ENCODE peak calls at places on chromosomes 6 and 20, in six cellular contexts. A, Y, B, K, O and H are unnamed samples.

GRCh38 chr6:129795261-129795660 is 65.9 kb downstream of the TMEM244 start:
- DNase-seq in B (no peak), Y (peak; percentile 94), K (no peak), O (no peak), A (no peak), H (no peak)

GRCh38 chr6:153001767-153002612 is 519 bp downstream of the MTRF1L start:
- DNase-seq in K (peak; percentile 42), B (no peak), Y (peak; percentile 20), O (no peak), A (no peak), H (no peak)

GRCh38 chr20:1390552-1391403 is 2.1 kb downstream of the FKBP1A start:
- DNase-seq in O (no peak), K (no peak), A (no peak), Y (no peak), B (no peak), H (no peak)

GRCh38 chr20:44029848-44030230 is 115.2 kb downstream of the TOX2 start:
- DNase-seq in Y (no peak), O (peak; percentile 51), B (no peak), A (no peak), K (no peak), H (no peak)

GRCh38 chr6:139482184-139482751 is 107.8 kb upstream of the CITED2 start:
- DNase-seq in A (no peak), B (no peak), O (no peak), K (no peak), Y (no peak), H (no peak)

GRCh38 chr6:126661646-126662045 is 321.7 kb downstream of the CENPW start:
- DNase-seq in B (no peak), O (no peak), A (peak; percentile 87), Y (peak; percentile 18), K (no peak), H (peak; percentile 50)

GRCh38 chr20:17646209-17646717 is 35.8 kb downstream of the RRBP1 start:
- DNase-seq in B (no peak), A (no peak), K (no peak), Y (no peak), O (no peak), H (no peak)

GRCh38 chr6:43246301-43247114 is 3.2 kb downstream of the TTBK1 start:
- DNase-seq in K (peak; percentile 97), O (no peak), B (no peak), Y (no peak), A (no peak), H (peak; percentile 47)

GRCh38 chr20:64073476-64074183 is 5.7 kb downstream of the RGS19 start:
- DNase-seq in K (no peak), Y (no peak), B (no peak), A (no peak), O (no peak), H (no peak)

GRCh38 chr6:136487746-136488145 is 62.5 kb downstream of the MAP7 start:
- DNase-seq in A (no peak), O (no peak), Y (peak; percentile 31), B (no peak), K (no peak), H (no peak)

GRCh38 chr6:45454008-45454911 is 76.5 kb upstream of the SUPT3H start:
- DNase-seq in A (peak; percentile 78), K (no peak), O (no peak), Y (peak; percentile 39), B (peak; percentile 78), H (no peak)

GRCh38 chr20:48308882-48309281 is 518.9 kb downstream of the PREX1 start:
- DNase-seq in B (no peak), O (no peak), A (no peak), Y (peak; percentile 72), K (peak; percentile 36), H (no peak)

GRCh38 chr20:25553819-25554296 is 31.5 kb downstream of the NINL start:
- DNase-seq in B (peak; percentile 63), K (no peak), Y (no peak), O (no peak), A (peak; percentile 67), H (no peak)

GRCh38 chr20:634526-634925 is 18.5 kb downstream of the SRXN1 start:
- DNase-seq in Y (no peak), A (no peak), B (no peak), K (no peak), O (no peak), H (no peak)

GRCh38 chr20:5309971-5310370 is 6.8 kb downstream of the PROKR2 start:
- DNase-seq in K (no peak), O (no peak), Y (peak; percentile 23), B (no peak), A (peak; percentile 10), H (no peak)
- TF ChIP-seq CTCF in K (no peak), O (no peak), Y (no peak), B (no peak), A (no peak), H (no peak)

GRCh38 chr6:137656735-137657134 is 162.5 kb upstream of the OLIG3 start:
- DNase-seq in K (no peak), Y (no peak), O (no peak), B (no peak), A (no peak), H (no peak)
- TF ChIP-seq CTCF in K (no peak), Y (no peak), O (no peak), B (no peak), A (no peak), H (no peak)

DNA sequence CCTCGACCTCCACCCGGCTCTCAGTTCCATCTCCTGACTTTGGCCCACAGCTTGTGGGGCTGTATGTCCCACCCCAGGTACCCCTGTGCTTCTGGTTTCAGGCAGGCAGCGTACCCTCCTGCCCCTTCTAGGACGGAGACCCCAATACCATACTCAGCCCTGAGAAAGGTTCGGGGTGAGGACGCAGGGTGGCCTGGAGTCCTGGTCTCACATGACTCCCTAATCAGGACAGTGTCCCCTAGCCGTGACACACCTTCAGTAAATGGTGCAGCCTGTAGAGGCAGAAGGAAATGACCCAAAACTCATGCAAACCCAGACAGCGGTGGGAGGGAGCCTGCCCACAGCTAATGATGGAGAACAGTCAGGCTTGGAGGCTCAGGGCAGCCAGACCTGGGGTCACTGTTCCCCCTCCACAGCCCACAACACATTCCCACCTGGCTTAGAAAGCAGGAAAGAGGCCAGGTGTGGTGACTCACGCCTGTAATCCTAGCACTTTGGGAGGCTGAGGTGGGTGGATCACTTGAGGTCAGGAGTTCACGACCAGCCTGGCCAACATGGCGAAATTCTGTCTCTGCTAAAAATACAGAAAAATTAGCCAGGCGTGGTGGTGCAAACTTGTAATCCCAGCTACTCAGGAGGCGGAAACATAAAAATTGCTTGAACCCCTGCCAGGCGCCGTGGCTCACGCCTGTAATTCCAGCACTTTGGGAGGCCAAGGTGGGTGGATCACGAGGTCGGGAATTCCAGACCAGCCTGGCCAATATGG is 8.8 kb upstream of the HMGA1 start:
- DNase-seq in Y (no peak), A (no peak), B (no peak), K (no peak), O (no peak), H (no peak)
- TF ChIP-seq CTCF in Y (no peak), A (no peak), B (no peak), K (no peak), O (no peak), H (no peak)

GRCh38 chr6:31271641-31272357 is at the start of gene HLA-C:
- DNase-seq in Y (peak; percentile 97), A (peak; percentile 95), K (peak; percentile 98), O (peak; percentile 80), B (peak; percentile 86), H (peak; percentile 76)

GRCh38 chr6:31267504-31268371 is 4.2 kb downstream of the HLA-C start:
- DNase-seq in A (no peak), Y (no peak), O (no peak), B (no peak), K (no peak), H (no peak)

GRCh38 chr6:31270788-31271640 is 878 bp downstream of the HLA-C start:
- DNase-seq in O (no peak), B (no peak), K (peak; percentile 68), A (peak; percentile 47), Y (peak; percentile 61), H (peak; percentile 0)

GRCh38 chr6:31272856-31273626 is 1.1 kb upstream of the HLA-C start:
- DNase-seq in Y (no peak), O (no peak), A (no peak), K (peak; percentile 8), B (no peak), H (no peak)

DNA sequence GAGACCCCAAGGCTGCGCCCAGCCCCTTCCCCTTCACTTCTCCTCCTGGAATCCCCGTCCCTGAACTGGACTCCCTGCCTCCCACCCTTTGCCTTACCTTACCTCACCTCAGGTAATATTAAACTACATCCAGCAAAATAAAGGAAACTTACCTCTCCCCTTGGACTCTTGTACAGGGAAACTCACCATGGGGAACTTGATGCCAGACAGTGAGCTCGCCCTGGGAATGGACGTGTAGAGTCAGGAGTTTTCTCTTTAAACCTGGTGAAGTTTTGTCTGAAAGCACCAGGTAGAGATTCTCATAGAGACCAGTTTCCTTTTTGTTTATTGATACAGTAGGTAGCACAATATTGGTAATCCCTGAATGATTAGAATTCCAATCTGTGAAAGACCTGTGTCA is 539 bp upstream of the HLA-C start:
- DNase-seq in Y (peak; percentile 4), A (no peak), O (no peak), B (no peak), K (peak; percentile 23), H (no peak)
- TF ChIP-seq CTCF in Y (no peak), A (no peak), O (no peak), B (no peak), K (no peak), H (no peak)

DNA sequence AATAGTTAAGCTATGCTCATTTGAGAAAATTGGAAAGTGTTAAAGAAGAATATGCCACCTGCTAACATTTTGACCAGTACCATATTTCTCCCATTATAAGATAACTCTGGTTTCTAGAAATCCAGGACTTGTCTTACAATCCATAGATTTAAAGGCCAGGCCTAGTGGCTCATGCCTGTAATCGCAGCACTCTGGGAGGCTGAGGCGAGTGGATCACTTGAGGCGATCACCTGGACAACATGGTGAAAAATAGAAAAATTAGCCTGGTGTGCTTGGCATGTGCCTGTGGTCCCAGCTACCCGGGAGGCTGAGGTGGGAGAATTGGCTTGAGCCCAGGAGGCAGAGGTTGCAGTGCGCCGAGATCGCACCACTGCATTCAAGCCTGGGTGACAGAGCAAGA is 26.7 kb upstream of the MAPRE1 start:
- DNase-seq in B (no peak), Y (no peak), O (no peak), A (no peak), K (no peak), H (no peak)
- TF ChIP-seq CTCF in B (no peak), Y (peak; percentile 19), O (peak; percentile 57), A (no peak), K (no peak), H (no peak)

GRCh38 chr20:32034581-32035397 is 17.3 kb upstream of the HCK start:
- DNase-seq in O (no peak), K (peak; percentile 48), A (no peak), Y (peak; percentile 24), B (no peak), H (no peak)
- TF ChIP-seq CTCF in O (no peak), K (peak; percentile 73), A (peak; percentile 46), Y (peak; percentile 35), B (peak; percentile 12), H (peak; percentile 23)

GRCh38 chr6:33672808-33673207 is 38.7 kb downstream of the UQCC2 start:
- DNase-seq in K (peak; percentile 59), Y (peak; percentile 88), A (peak; percentile 95), O (no peak), B (peak; percentile 88), H (peak; percentile 87)
- TF ChIP-seq CTCF in K (peak; percentile 57), Y (peak; percentile 52), A (peak; percentile 63), O (peak; percentile 63), B (peak; percentile 59), H (peak; percentile 69)